ENCODE peak calls at places on chromosomes 2 and 18, in four cellular contexts. Z, R, S and H are unnamed samples.

GRCh38 chr2:69082430-69082997 is 69.5 kb downstream of the ANTXR1 start:
- DNase-seq in Z (no peak), R (peak; percentile 63), S (peak; percentile 92), H (no peak)

GRCh38 chr2:178419123-178419522 is 31.9 kb downstream of the PRKRA start:
- DNase-seq in Z (no peak), R (no peak), S (no peak), H (no peak)

GRCh38 chr2:201813996-201814845 is 7.9 kb downstream of the CDK15 start:
- DNase-seq in Z (no peak), R (no peak), S (peak; percentile 65), H (no peak)

GRCh38 chr2:144477281-144477942 is 42.5 kb downstream of the ZEB2 start:
- DNase-seq in Z (no peak), R (no peak), S (peak; percentile 64), H (no peak)

GRCh38 chr2:121731366-121731765 is 5.3 kb downstream of the NIFK start:
- DNase-seq in Z (no peak), R (no peak), S (no peak), H (no peak)

GRCh38 chr2:5227062-5227699 is 465.0 kb upstream of the SOX11 start:
- DNase-seq in Z (no peak), R (no peak), S (no peak), H (no peak)

GRCh38 chr2:133200684-133201421 is 367.4 kb downstream of the NCKAP5 start:
- DNase-seq in Z (no peak), R (no peak), S (peak; percentile 91), H (no peak)

GRCh38 chr2:98142106-98142815 is 55.3 kb downstream of the VWA3B start:
- DNase-seq in Z (no peak), R (no peak), S (no peak), H (no peak)

GRCh38 chr2:9982248-9982647 is 30.8 kb downstream of the GRHL1 start:
- DNase-seq in Z (no peak), R (no peak), S (peak; percentile 97), H (no peak)

GRCh38 chr2:74502147-74502719 is 2.8 kb upstream of the LBX2 start:
- DNase-seq in Z (no peak), R (peak; percentile 65), S (no peak), H (no peak)

GRCh38 chr2:131033786-131034121 is 59.5 kb downstream of the FAM168B start:
- DNase-seq in Z (no peak), R (no peak), S (no peak), H (no peak)

GRCh38 chr18:13165636-13166423 is 52.7 kb upstream of the LDLRAD4 start:
- DNase-seq in Z (no peak), R (no peak), S (no peak), H (no peak)

GRCh38 chr2:84055816-84056215 is 403.3 kb downstream of the SUCLG1 start:
- DNase-seq in Z (no peak), R (no peak), S (no peak), H (no peak)

GRCh38 chr2:73984922-73985317 is 210 bp downstream of the TET3 start:
- DNase-seq in Z (peak; percentile 70), R (peak; percentile 37), S (no peak), H (peak; percentile 67)

GRCh38 chr2:137888845-137889244 is 75.4 kb upstream of the HNMT start:
- DNase-seq in Z (no peak), R (no peak), S (no peak), H (no peak)

GRCh38 chr2:180122874-180123273 is 115.8 kb upstream of the CWC22 start:
- DNase-seq in Z (no peak), R (no peak), S (peak; percentile 55), H (no peak)

GRCh38 chr2:260507-261161 is 3.2 kb downstream of the SH3YL1 start:
- DNase-seq in Z (no peak), R (no peak), S (no peak), H (no peak)

GRCh38 chr18:23634692-23635091 is 28.0 kb downstream of the ANKRD29 start:
- DNase-seq in Z (no peak), R (no peak), S (no peak), H (no peak)

GRCh38 chr18:79916546-79917350 is 34.7 kb downstream of the SLC66A2 start:
- DNase-seq in Z (no peak), R (no peak), S (no peak), H (peak; percentile 12)

GRCh38 chr2:235514627-235515363 is 21.0 kb downstream of the AGAP1 start:
- DNase-seq in Z (no peak), R (no peak), S (no peak), H (no peak)

GRCh38 chr18:21803495-21803894 is 62.9 kb downstream of the MIB1 start:
- DNase-seq in Z (no peak), R (no peak), S (peak; percentile 40), H (no peak)

GRCh38 chr2:102891261-102891660 is 129.4 kb downstream of the TMEM182 start:
- DNase-seq in Z (no peak), R (no peak), S (peak; percentile 29), H (no peak)

GRCh38 chr2:144990661-144991060 is 470.7 kb upstream of the ZEB2 start:
- DNase-seq in Z (no peak), R (no peak), S (no peak), H (no peak)

GRCh38 chr2:226701052-226701451 is 98.6 kb downstream of the IRS1 start:
- DNase-seq in Z (no peak), R (no peak), S (peak; percentile 99), H (no peak)

GRCh38 chr18:62643181-62643580 is 72.2 kb upstream of the PHLPP1 start:
- DNase-seq in Z (no peak), R (no peak), S (no peak), H (no peak)

GRCh38 chr2:40556298-40556697 is 104.4 kb upstream of the SLC8A1 start:
- DNase-seq in Z (no peak), R (no peak), S (peak; percentile 43), H (no peak)

GRCh38 chr2:3689998-3690748 is 13.2 kb upstream of the DCDC2C start:
- DNase-seq in Z (no peak), R (no peak), S (no peak), H (no peak)

GRCh38 chr2:99217929-99218501 is 37.0 kb downstream of the MRPL30 start:
- DNase-seq in Z (no peak), R (no peak), S (no peak), H (no peak)

GRCh38 chr2:98875081-98875728 is 60.8 kb downstream of the CRACDL start:
- DNase-seq in Z (no peak), R (no peak), S (no peak), H (no peak)

GRCh38 chr18:35091841-35092240 is 50.6 kb downstream of the MAPRE2 start:
- DNase-seq in Z (no peak), R (no peak), S (no peak), H (no peak)

GRCh38 chr18:73006331-73006730 is 138.5 kb upstream of the NETO1 start:
- DNase-seq in Z (no peak), R (no peak), S (no peak), H (no peak)

GRCh38 chr18:37322497-37323035 is 243.0 kb downstream of the CELF4 start:
- DNase-seq in Z (peak; percentile 6), R (peak; percentile 22), S (peak; percentile 13), H (peak; percentile 17)

GRCh38 chr2:3692375-3692774 is 11.0 kb upstream of the DCDC2C start:
- DNase-seq in Z (no peak), R (peak; percentile 6), S (no peak), H (no peak)

GRCh38 chr2:235936493-235936892 is 231.7 kb downstream of the GBX2 start:
- DNase-seq in Z (no peak), R (no peak), S (no peak), H (no peak)